ENCODE peak calls at places on chromosomes 13 and 19, in nine cellular contexts. One of them, this sample, is unnamed. For H3K9me3, the result is how much of the 10 kb centered on the place peaks cover.

GRCh38 chr13:46831588-46832194 is 34.7 kb upstream of the ESD start:
- DNase-seq in pancreas: no peak
- DNase-seq in hepatocyte: peak
- DNase-seq in osteoblast: no peak
- DNase-seq in AG04450: peak
- DNase-seq in A549: peak
- DNase-seq in thyroid gland: peak
- DNase-seq in ascending aorta: no peak
- DNase-seq in Panc1: peak
- DNase-seq in this sample: no peak

GRCh38 chr19:31503211-31503610 is 154.0 kb upstream of the TSHZ3 start:
- DNase-seq in AG04450: no peak
- DNase-seq in hepatocyte: no peak
- DNase-seq in thyroid gland: no peak
- DNase-seq in osteoblast: no peak
- DNase-seq in A549: no peak
- DNase-seq in pancreas: no peak
- DNase-seq in Panc1: no peak
- DNase-seq in ascending aorta: no peak
- DNase-seq in this sample: no peak

GRCh38 chr13:18948664-18949488 is 232.7 kb downstream of the TUBA3C start:
- DNase-seq in A549: no peak
- DNase-seq in pancreas: peak
- DNase-seq in hepatocyte: no peak
- DNase-seq in thyroid gland: no peak
- DNase-seq in Panc1: no peak
- DNase-seq in osteoblast: peak
- DNase-seq in AG04450: no peak
- DNase-seq in ascending aorta: no peak
- DNase-seq in this sample: no peak

GRCh38 chr19:29292562-29292961 is 79.6 kb upstream of the UQCRFS1 start:
- DNase-seq in pancreas: no peak
- DNase-seq in osteoblast: no peak
- DNase-seq in AG04450: no peak
- DNase-seq in A549: no peak
- DNase-seq in thyroid gland: no peak
- DNase-seq in Panc1: no peak
- DNase-seq in hepatocyte: no peak
- DNase-seq in ascending aorta: no peak
- DNase-seq in this sample: no peak

GRCh38 chr19:16218851-16219250 is 21.1 kb downstream of the AP1M1 start:
- DNase-seq in hepatocyte: no peak
- DNase-seq in A549: no peak
- DNase-seq in thyroid gland: no peak
- DNase-seq in osteoblast: no peak
- DNase-seq in ascending aorta: no peak
- DNase-seq in Panc1: no peak
- DNase-seq in pancreas: no peak
- DNase-seq in AG04450: no peak
- DNase-seq in this sample: no peak

GRCh38 chr13:78608705-78609463 is 5.5 kb upstream of the POU4F1 start:
- DNase-seq in hepatocyte: no peak
- DNase-seq in pancreas: peak
- DNase-seq in thyroid gland: no peak
- DNase-seq in osteoblast: no peak
- DNase-seq in Panc1: no peak
- DNase-seq in ascending aorta: no peak
- DNase-seq in AG04450: no peak
- DNase-seq in A549: no peak
- DNase-seq in this sample: no peak

GRCh38 chr13:95155504-95155903 is 145.7 kb downstream of the ABCC4 start:
- DNase-seq in ascending aorta: no peak
- DNase-seq in Panc1: no peak
- DNase-seq in hepatocyte: no peak
- DNase-seq in pancreas: no peak
- DNase-seq in osteoblast: no peak
- DNase-seq in AG04450: no peak
- DNase-seq in thyroid gland: no peak
- DNase-seq in A549: no peak
- DNase-seq in this sample: no peak

GRCh38 chr13:95100525-95101121 is 200.6 kb downstream of the ABCC4 start:
- DNase-seq in thyroid gland: no peak
- DNase-seq in ascending aorta: no peak
- DNase-seq in osteoblast: peak
- DNase-seq in pancreas: no peak
- DNase-seq in A549: peak
- DNase-seq in hepatocyte: no peak
- DNase-seq in AG04450: no peak
- DNase-seq in Panc1: peak
- DNase-seq in this sample: no peak

GRCh38 chr19:56705939-56706338 is 34.4 kb upstream of the ZNF835 start:
- DNase-seq in hepatocyte: no peak
- DNase-seq in pancreas: no peak
- DNase-seq in osteoblast: no peak
- DNase-seq in A549: no peak
- DNase-seq in Panc1: no peak
- DNase-seq in ascending aorta: no peak
- DNase-seq in AG04450: no peak
- DNase-seq in thyroid gland: no peak
- DNase-seq in this sample: no peak

GRCh38 chr19:56707821-56708220 is 36.3 kb upstream of the ZNF835 start:
- DNase-seq in osteoblast: no peak
- DNase-seq in thyroid gland: no peak
- DNase-seq in hepatocyte: no peak
- DNase-seq in AG04450: no peak
- DNase-seq in Panc1: no peak
- DNase-seq in ascending aorta: no peak
- DNase-seq in pancreas: no peak
- DNase-seq in A549: no peak
- DNase-seq in this sample: no peak

GRCh38 chr19:56712609-56713008 is 41.1 kb upstream of the ZNF835 start:
- DNase-seq in thyroid gland: no peak
- DNase-seq in A549: no peak
- DNase-seq in AG04450: no peak
- DNase-seq in osteoblast: no peak
- DNase-seq in Panc1: no peak
- DNase-seq in ascending aorta: no peak
- DNase-seq in hepatocyte: no peak
- DNase-seq in pancreas: no peak
- DNase-seq in this sample: no peak

DNA sequence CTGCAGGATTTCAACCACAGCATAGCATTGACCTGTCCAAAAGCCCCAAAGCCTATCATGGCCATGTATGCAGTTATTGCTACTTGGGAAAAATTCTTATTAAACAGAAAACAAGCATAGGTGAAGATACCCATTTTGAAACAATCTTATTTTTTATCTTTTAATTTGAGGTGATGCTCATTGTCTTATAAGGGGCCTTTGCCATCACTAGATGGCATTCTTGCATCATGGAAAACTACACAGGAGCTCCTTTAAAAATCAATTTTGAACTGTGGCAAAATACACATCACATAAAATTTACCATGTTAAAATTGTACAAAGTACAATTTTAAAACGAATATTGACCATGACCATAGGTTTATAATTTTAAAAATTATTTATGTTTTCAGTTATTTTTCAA is 38.9 kb upstream of the ZNF835 start:
- DNase-seq in thyroid gland: no peak
- DNase-seq in pancreas: no peak
- DNase-seq in Panc1: no peak
- DNase-seq in A549: no peak
- DNase-seq in hepatocyte: no peak
- DNase-seq in AG04450: no peak
- DNase-seq in osteoblast: no peak
- DNase-seq in ascending aorta: no peak
- DNase-seq in this sample: no peak
- H3K9me3 ChIP-seq in thyroid gland: under half
- H3K9me3 ChIP-seq in pancreas: under half
- H3K9me3 ChIP-seq in Panc1: under half
- H3K9me3 ChIP-seq in A549: half or more
- H3K9me3 ChIP-seq in hepatocyte: under half
- H3K9me3 ChIP-seq in AG04450: under half
- H3K9me3 ChIP-seq in osteoblast: under half
- H3K9me3 ChIP-seq in ascending aorta: under half
- H3K9me3 ChIP-seq in this sample: under half

GRCh38 chr13:110712849-110713641 is 455 bp upstream of the ING1 start:
- DNase-seq in ascending aorta: peak
- DNase-seq in osteoblast: peak
- DNase-seq in pancreas: peak
- DNase-seq in A549: peak
- DNase-seq in thyroid gland: peak
- DNase-seq in Panc1: peak
- DNase-seq in hepatocyte: peak
- DNase-seq in AG04450: peak
- DNase-seq in this sample: peak
- TF ChIP-seq CTCF in ascending aorta: no peak
- TF ChIP-seq CTCF in osteoblast: no peak
- TF ChIP-seq CTCF in pancreas: no peak
- TF ChIP-seq CTCF in A549: no peak
- TF ChIP-seq CTCF in thyroid gland: no peak
- TF ChIP-seq CTCF in Panc1: no peak
- TF ChIP-seq CTCF in hepatocyte: peak
- TF ChIP-seq CTCF in AG04450: no peak
- TF ChIP-seq CTCF in this sample: no peak

GRCh38 chr19:13839193-13839937 is 37.6 kb upstream of the NANOS3 start:
- DNase-seq in pancreas: peak
- DNase-seq in ascending aorta: peak
- DNase-seq in thyroid gland: peak
- DNase-seq in hepatocyte: peak
- DNase-seq in osteoblast: peak
- DNase-seq in AG04450: no peak
- DNase-seq in A549: peak
- DNase-seq in Panc1: no peak
- DNase-seq in this sample: peak

GRCh38 chr19:13835791-13836723 is 40.8 kb downstream of the ZSWIM4 start:
- DNase-seq in pancreas: no peak
- DNase-seq in osteoblast: peak
- DNase-seq in thyroid gland: peak
- DNase-seq in Panc1: no peak
- DNase-seq in hepatocyte: no peak
- DNase-seq in A549: peak
- DNase-seq in AG04450: no peak
- DNase-seq in ascending aorta: no peak
- DNase-seq in this sample: peak

GRCh38 chr19:13839938-13840750 is 36.8 kb upstream of the NANOS3 start:
- DNase-seq in osteoblast: peak
- DNase-seq in ascending aorta: peak
- DNase-seq in hepatocyte: peak
- DNase-seq in Panc1: no peak
- DNase-seq in thyroid gland: peak
- DNase-seq in A549: peak
- DNase-seq in pancreas: peak
- DNase-seq in AG04450: no peak
- DNase-seq in this sample: no peak

GRCh38 chr19:13838943-13839192 is 38.1 kb upstream of the NANOS3 start:
- DNase-seq in pancreas: peak
- DNase-seq in osteoblast: no peak
- DNase-seq in thyroid gland: no peak
- DNase-seq in A549: no peak
- DNase-seq in hepatocyte: peak
- DNase-seq in AG04450: no peak
- DNase-seq in Panc1: no peak
- DNase-seq in ascending aorta: no peak
- DNase-seq in this sample: no peak

DNA sequence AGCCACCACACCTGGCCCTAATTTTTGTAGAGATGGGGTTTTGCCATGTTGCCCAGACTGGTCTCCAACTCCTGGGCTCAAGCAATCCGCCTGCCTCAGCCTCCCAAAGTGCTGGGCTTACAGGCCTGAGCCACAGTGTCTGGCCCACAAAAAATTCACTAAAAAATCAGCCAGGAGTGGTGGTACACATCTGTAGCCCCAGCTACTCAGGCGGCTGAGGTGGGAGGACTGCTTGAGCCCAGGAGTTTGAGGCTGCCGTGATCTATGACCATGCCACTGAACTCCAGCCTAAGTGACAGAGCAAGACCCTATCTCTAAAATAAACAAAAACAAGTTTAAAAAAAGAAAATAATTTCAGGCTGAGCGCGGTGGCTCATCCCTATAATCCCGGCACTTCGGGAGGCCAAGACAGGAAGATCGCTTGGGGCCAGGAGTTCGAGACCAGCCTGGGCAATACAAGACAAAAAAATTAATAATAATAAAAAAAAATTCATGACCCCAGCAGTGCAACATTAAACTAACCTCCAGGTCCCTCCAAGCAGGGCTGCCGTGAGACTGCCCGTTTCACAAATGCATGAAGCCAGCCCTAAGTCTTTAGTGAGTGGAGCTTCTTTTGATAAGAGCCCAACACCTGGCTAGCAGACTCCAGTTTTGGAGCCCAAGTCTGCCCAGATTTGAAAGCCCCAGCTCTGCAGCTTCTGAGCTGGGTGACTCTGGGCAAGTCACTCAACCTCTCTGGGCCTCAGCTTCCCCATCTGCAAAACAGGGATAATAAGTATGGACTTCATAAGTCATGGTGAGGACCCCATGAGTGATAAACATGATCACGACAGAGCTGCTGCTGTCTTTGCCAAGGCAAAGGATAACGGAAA is 38.6 kb upstream of the NANOS3 start:
- DNase-seq in AG04450: no peak
- DNase-seq in osteoblast: peak
- DNase-seq in A549: no peak
- DNase-seq in Panc1: no peak
- DNase-seq in pancreas: no peak
- DNase-seq in thyroid gland: no peak
- DNase-seq in hepatocyte: no peak
- DNase-seq in ascending aorta: no peak
- DNase-seq in this sample: no peak
- H3K27ac ChIP-seq in AG04450: peak
- H3K27ac ChIP-seq in osteoblast: peak
- H3K27ac ChIP-seq in A549: peak
- H3K27ac ChIP-seq in Panc1: peak
- H3K27ac ChIP-seq in pancreas: peak
- H3K27ac ChIP-seq in thyroid gland: peak
- H3K27ac ChIP-seq in hepatocyte: peak
- H3K27ac ChIP-seq in ascending aorta: peak
- H3K27ac ChIP-seq in this sample: peak

GRCh38 chr19:36745870-36746269 is 26.7 kb downstream of the ZNF850 start:
- DNase-seq in pancreas: no peak
- DNase-seq in hepatocyte: no peak
- DNase-seq in A549: no peak
- DNase-seq in thyroid gland: no peak
- DNase-seq in ascending aorta: no peak
- DNase-seq in Panc1: no peak
- DNase-seq in osteoblast: no peak
- DNase-seq in AG04450: no peak
- DNase-seq in this sample: no peak

GRCh38 chr19:36750066-36750691 is 22.4 kb downstream of the ZNF850 start:
- DNase-seq in thyroid gland: no peak
- DNase-seq in hepatocyte: no peak
- DNase-seq in Panc1: no peak
- DNase-seq in A549: no peak
- DNase-seq in pancreas: no peak
- DNase-seq in AG04450: no peak
- DNase-seq in osteoblast: no peak
- DNase-seq in ascending aorta: no peak
- DNase-seq in this sample: no peak

GRCh38 chr19:36747750-36748149 is 24.9 kb downstream of the ZNF850 start:
- DNase-seq in osteoblast: no peak
- DNase-seq in hepatocyte: no peak
- DNase-seq in pancreas: no peak
- DNase-seq in A549: no peak
- DNase-seq in thyroid gland: no peak
- DNase-seq in AG04450: no peak
- DNase-seq in Panc1: no peak
- DNase-seq in ascending aorta: no peak
- DNase-seq in this sample: no peak

GRCh38 chr19:36748431-36749275 is 24.0 kb downstream of the ZNF850 start:
- DNase-seq in A549: no peak
- DNase-seq in ascending aorta: no peak
- DNase-seq in hepatocyte: no peak
- DNase-seq in pancreas: no peak
- DNase-seq in osteoblast: peak
- DNase-seq in thyroid gland: no peak
- DNase-seq in AG04450: no peak
- DNase-seq in Panc1: no peak
- DNase-seq in this sample: no peak
- H3K9me3 ChIP-seq in A549: half or more
- H3K9me3 ChIP-seq in ascending aorta: half or more
- H3K9me3 ChIP-seq in hepatocyte: half or more
- H3K9me3 ChIP-seq in pancreas: under half
- H3K9me3 ChIP-seq in osteoblast: half or more
- H3K9me3 ChIP-seq in thyroid gland: under half
- H3K9me3 ChIP-seq in AG04450: half or more
- H3K9me3 ChIP-seq in Panc1: half or more
- H3K9me3 ChIP-seq in this sample: half or more